ENCODE peak calls at places on chromosomes 2 and 18, in eight cellular contexts. D is A549, Q is H1, G is stomach, W is transverse colon, C is ovary, M is K562, R is tibial nerve. P is an unnamed sample.

GRCh38 chr2:108363048-108363899 is 14.5 kb upstream of the SULT1C4 start:
- DNase-seq in C (no peak), G (no peak), M (no peak), Q (no peak), W (no peak), R (no peak), D (no peak), P (no peak)

GRCh38 chr2:68119504-68119903 is 38.2 kb upstream of the PNO1 start:
- DNase-seq in W (no peak), R (no peak), M (no peak), D (no peak), G (no peak), C (no peak), Q (no peak), P (no peak)

GRCh38 chr2:119721043-119721442 is 38.7 kb upstream of the PTPN4 start:
- DNase-seq in M (no peak), Q (no peak), C (no peak), R (no peak), D (no peak), G (no peak), W (no peak), P (no peak)

GRCh38 chr2:169822785-169823392 is 1.8 kb downstream of the METTL5 start:
- DNase-seq in M (peak), Q (no peak), D (no peak), C (no peak), R (no peak), G (no peak), W (no peak), P (no peak)

GRCh38 chr2:53826587-53827397 is 33.0 kb downstream of the GPR75 start:
- DNase-seq in D (no peak), R (peak), C (no peak), G (no peak), M (no peak), W (no peak), Q (no peak), P (no peak)

GRCh38 chr2:45946023-45946422 is 294.5 kb downstream of the PRKCE start:
- DNase-seq in C (no peak), G (peak), Q (no peak), W (no peak), R (no peak), D (no peak), M (no peak), P (no peak)

GRCh38 chr18:52903858-52904257 is 563.9 kb downstream of the DCC start:
- DNase-seq in Q (no peak), D (peak), R (peak), C (no peak), M (peak), G (peak), W (peak), P (no peak)

GRCh38 chr18:9147440-9148238 is 11.1 kb downstream of the ANKRD12 start:
- DNase-seq in Q (no peak), C (no peak), D (peak), M (peak), R (peak), W (peak), G (no peak), P (no peak)

GRCh38 chr2:231399853-231400667 is 4.5 kb downstream of the B3GNT7 start:
- DNase-seq in R (no peak), C (peak), D (peak), G (peak), W (no peak), Q (no peak), M (no peak), P (no peak)

DNA sequence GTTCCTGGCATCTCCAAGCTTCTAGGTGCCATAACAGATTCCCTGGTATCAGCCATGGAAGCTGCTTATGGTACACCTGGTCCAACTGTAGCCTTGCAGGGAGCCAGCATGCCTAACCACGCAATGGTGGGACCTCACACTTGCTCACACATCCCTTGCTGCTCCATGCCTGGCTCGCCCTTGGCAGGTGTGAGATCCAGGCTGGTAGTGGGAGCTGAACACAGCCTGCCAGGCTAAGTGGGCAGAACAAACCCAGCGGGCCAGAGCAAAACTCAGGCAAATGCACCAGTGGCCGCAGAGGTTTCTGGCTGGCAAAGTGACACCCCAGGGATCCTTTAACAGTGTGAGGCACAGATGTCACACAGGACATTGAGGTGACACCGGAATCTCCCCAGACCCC is 185.8 kb downstream of the NDUFA10 start:
- DNase-seq in G (no peak), M (no peak), R (no peak), W (no peak), D (no peak), C (no peak), Q (no peak), P (no peak)
- TF ChIP-seq EP300 in G (no peak), M (no peak), R (no peak), W (no peak), D (no peak), C (no peak), Q (no peak), P (no peak)

GRCh38 chr18:34493099-34493544 is 217.0 kb upstream of the DTNA start:
- DNase-seq in W (peak), C (peak), M (no peak), D (no peak), Q (peak), G (peak), R (peak), P (peak)

GRCh38 chr18:34494359-34494696 is 215.8 kb upstream of the DTNA start:
- DNase-seq in M (no peak), C (no peak), W (no peak), Q (no peak), G (no peak), R (no peak), D (no peak), P (no peak)

GRCh38 chr18:34492652-34493051 is 217.4 kb upstream of the DTNA start:
- DNase-seq in W (no peak), D (no peak), Q (no peak), M (no peak), G (no peak), C (no peak), R (no peak), P (no peak)

GRCh38 chr18:34493566-34494358 is 216.3 kb upstream of the DTNA start:
- DNase-seq in G (no peak), R (no peak), M (no peak), D (no peak), C (no peak), W (no peak), Q (no peak), P (no peak)

DNA sequence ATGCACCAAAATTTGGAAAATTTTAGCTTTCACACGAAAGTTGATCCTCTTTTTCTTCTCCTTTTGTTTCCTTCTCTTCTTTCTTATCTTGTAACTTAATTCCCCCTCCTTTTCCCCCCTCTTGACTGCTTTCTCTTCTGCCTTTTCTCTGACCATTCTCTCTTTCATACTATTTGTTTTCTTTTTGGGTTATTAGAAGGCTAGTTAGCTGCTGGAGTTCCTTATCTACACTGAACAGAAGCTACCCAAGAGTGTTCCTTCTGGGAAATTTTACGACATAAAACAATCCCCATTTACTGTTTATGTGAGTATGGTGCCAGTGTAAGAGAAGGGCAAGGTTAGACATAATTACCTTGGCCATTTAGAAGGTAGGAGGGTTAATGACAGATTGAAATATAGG is 218.4 kb upstream of the DTNA start:
- DNase-seq in W (no peak), M (no peak), D (no peak), G (no peak), C (no peak), Q (no peak), R (no peak), P (no peak)
- TF ChIP-seq EP300 in W (no peak), M (no peak), D (no peak), G (no peak), C (no peak), Q (no peak), R (no peak), P (no peak)

GRCh38 chr18:62164855-62165487 is 21.9 kb downstream of the PIGN start:
- DNase-seq in M (peak), Q (no peak), D (no peak), W (no peak), C (no peak), R (no peak), G (no peak), P (no peak)

GRCh38 chr18:62170857-62171256 is 16.0 kb downstream of the PIGN start:
- DNase-seq in Q (no peak), D (no peak), C (no peak), M (peak), W (no peak), G (no peak), R (no peak), P (no peak)

GRCh38 chr18:62164296-62164695 is 22.6 kb downstream of the PIGN start:
- DNase-seq in M (no peak), C (no peak), D (no peak), W (no peak), R (no peak), G (no peak), Q (no peak), P (no peak)

DNA sequence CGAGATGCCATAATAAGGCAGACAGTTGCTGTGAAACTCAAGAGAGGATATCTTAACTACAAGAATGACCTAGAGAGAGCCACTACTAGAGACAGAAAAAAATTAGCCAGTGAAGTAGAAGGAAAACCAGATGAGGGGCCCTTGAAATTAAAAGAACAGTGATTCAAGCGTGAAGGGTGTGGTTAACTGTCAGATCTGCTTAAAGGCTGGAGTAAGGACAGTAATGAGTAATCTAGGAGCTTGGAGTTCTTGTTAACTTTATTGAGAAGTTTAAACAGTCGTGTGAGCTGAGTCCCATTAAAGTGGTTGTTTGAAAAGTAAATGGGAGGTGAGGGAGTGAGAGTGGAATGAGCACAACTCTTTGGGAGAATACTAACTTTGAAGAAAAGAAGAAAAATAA is 21.3 kb downstream of the PIGN start:
- DNase-seq in R (no peak), W (no peak), G (no peak), D (no peak), Q (no peak), M (no peak), C (no peak), P (no peak)
- TF ChIP-seq EP300 in R (no peak), W (no peak), G (no peak), D (no peak), Q (no peak), M (no peak), C (no peak), P (no peak)

GRCh38 chr2:176753752-176754474 is 458.7 kb upstream of the HNRNPA3 start:
- DNase-seq in W (no peak), M (no peak), R (no peak), G (no peak), D (no peak), Q (no peak), C (no peak), P (peak)

GRCh38 chr2:176751314-176751713 is 461.3 kb upstream of the HNRNPA3 start:
- DNase-seq in W (no peak), C (no peak), D (no peak), R (no peak), G (no peak), Q (no peak), M (no peak), P (no peak)

GRCh38 chr2:176751828-176752227 is 460.8 kb upstream of the HNRNPA3 start:
- DNase-seq in M (no peak), D (no peak), G (no peak), C (no peak), Q (no peak), R (no peak), W (no peak), P (no peak)

GRCh38 chr2:176753205-176753604 is 459.4 kb upstream of the HNRNPA3 start:
- DNase-seq in Q (no peak), C (no peak), W (no peak), D (no peak), G (no peak), M (no peak), R (no peak), P (no peak)

GRCh38 chr2:176752295-176752694 is 460.3 kb upstream of the HNRNPA3 start:
- DNase-seq in D (no peak), C (no peak), R (no peak), Q (no peak), M (no peak), G (no peak), W (no peak), P (no peak)
- TF ChIP-seq EP300 in D (no peak), C (no peak), R (no peak), Q (no peak), M (no peak), G (no peak), W (no peak), P (no peak)

GRCh38 chr2:888211-888801 is 62.3 kb upstream of the SNTG2 start:
- DNase-seq in R (peak), C (no peak), Q (no peak), M (no peak), D (no peak), G (no peak), W (no peak), P (no peak)

GRCh38 chr2:888906-889566 is 61.6 kb upstream of the SNTG2 start:
- DNase-seq in W (no peak), R (no peak), G (no peak), Q (no peak), D (no peak), M (no peak), C (no peak), P (no peak)

GRCh38 chr2:892401-892800 is 58.2 kb upstream of the SNTG2 start:
- DNase-seq in M (no peak), G (no peak), D (no peak), C (no peak), Q (no peak), R (no peak), W (no peak), P (no peak)

GRCh38 chr2:890791-891190 is 59.9 kb upstream of the SNTG2 start:
- DNase-seq in R (no peak), Q (no peak), M (no peak), D (no peak), G (no peak), C (no peak), W (no peak), P (no peak)

DNA sequence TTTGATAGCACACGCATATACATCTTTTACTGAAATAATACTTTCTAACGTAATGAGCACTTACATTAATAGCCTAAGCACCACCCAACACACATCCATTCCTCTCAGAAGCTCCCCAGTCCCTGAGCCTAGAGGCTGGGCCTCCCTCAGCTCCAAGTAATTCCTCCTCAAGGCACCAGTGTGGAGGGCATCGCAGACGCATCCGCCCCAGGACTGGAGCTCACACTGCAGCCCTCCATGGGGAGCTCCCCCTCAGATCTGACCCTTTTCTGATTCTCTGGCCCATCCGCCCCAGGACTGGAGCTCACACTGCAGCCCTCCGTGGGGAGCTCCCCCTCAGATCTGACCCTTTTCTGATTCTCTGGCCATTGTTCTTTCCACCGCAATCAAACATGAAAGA is 60.4 kb upstream of the SNTG2 start:
- DNase-seq in D (no peak), G (no peak), M (no peak), R (no peak), Q (no peak), W (no peak), C (no peak), P (no peak)
- TF ChIP-seq EP300 in D (no peak), G (no peak), M (no peak), R (no peak), Q (no peak), W (no peak), C (no peak), P (no peak)

GRCh38 chr2:140659293-140659692 is 1471.5 kb downstream of the LRP1B start:
- DNase-seq in D (no peak), M (no peak), G (no peak), C (no peak), Q (no peak), W (no peak), R (no peak), P (no peak)

GRCh38 chr2:140650825-140651224 is 1480.0 kb downstream of the LRP1B start:
- DNase-seq in M (no peak), R (no peak), Q (no peak), W (no peak), D (no peak), G (no peak), C (no peak), P (no peak)

GRCh38 chr2:140657657-140658056 is 1473.2 kb downstream of the LRP1B start:
- DNase-seq in G (no peak), D (no peak), C (no peak), W (no peak), Q (no peak), M (no peak), R (no peak), P (no peak)

GRCh38 chr2:140658766-140659165 is 1472.0 kb downstream of the LRP1B start:
- DNase-seq in G (no peak), Q (no peak), R (no peak), D (no peak), W (no peak), C (no peak), M (no peak), P (no peak)

DNA sequence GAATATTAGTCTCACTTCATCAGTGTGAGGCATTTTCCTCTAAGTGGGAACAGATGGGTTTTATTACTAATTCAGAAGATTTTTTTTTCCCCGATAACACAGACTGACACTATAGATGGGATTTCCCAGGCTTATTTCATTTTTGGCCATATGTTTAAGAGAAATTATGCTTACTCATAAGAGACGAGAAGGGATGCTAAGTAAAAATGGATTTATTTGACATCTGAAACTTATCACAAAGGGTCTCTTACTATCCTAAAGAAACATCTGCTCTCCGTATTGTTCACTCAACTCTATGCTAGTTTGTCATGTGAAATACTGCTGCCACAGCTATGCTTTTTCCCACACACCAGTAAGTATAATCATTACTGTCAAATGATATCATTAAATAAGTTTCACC is 1476.3 kb downstream of the LRP1B start:
- DNase-seq in D (no peak), G (no peak), M (no peak), Q (no peak), C (no peak), W (no peak), R (no peak), P (no peak)
- TF ChIP-seq EP300 in D (no peak), G (no peak), M (no peak), Q (no peak), C (no peak), W (no peak), R (no peak), P (no peak)

GRCh38 chr2:80078290-80079036 is 226.1 kb downstream of the LRRTM1 start:
- DNase-seq in W (no peak), R (no peak), M (peak), G (no peak), Q (no peak), C (no peak), D (no peak), P (no peak)
- TF ChIP-seq EP300 in W (no peak), R (no peak), M (peak), G (no peak), Q (no peak), C (no peak), D (no peak), P (no peak)

DNA sequence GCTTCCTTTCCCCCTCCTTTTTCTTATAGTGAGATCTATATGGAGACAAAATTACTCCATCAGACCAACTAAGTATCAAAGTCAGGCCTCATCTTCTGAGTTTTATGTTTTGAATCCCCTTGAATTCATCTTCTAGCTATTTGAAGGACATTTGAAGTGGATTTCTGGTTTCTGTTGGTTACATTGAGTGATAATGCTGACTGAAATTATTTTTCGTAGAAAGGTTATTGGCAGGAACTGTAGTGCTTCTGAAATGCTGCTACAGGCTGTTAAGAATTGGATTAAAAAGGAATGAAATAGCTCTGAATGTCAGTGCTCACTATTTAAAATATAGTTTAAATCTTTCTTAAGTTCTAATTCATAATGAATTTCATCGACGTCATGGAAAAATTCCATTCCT is 361.0 kb upstream of the TMEFF2 start:
- DNase-seq in D (no peak), Q (no peak), G (no peak), M (no peak), C (no peak), W (no peak), R (no peak), P (no peak)
- TF ChIP-seq EP300 in D (no peak), Q (no peak), G (no peak), M (no peak), C (no peak), W (no peak), R (no peak), P (no peak)

GRCh38 chr2:61707984-61708852 is 145.6 kb downstream of the FAM161A start:
- DNase-seq in W (no peak), G (peak), R (no peak), M (peak), Q (no peak), D (peak), C (no peak), P (no peak)
- TF ChIP-seq EP300 in W (no peak), G (no peak), R (no peak), M (no peak), Q (no peak), D (no peak), C (no peak), P (no peak)

DNA sequence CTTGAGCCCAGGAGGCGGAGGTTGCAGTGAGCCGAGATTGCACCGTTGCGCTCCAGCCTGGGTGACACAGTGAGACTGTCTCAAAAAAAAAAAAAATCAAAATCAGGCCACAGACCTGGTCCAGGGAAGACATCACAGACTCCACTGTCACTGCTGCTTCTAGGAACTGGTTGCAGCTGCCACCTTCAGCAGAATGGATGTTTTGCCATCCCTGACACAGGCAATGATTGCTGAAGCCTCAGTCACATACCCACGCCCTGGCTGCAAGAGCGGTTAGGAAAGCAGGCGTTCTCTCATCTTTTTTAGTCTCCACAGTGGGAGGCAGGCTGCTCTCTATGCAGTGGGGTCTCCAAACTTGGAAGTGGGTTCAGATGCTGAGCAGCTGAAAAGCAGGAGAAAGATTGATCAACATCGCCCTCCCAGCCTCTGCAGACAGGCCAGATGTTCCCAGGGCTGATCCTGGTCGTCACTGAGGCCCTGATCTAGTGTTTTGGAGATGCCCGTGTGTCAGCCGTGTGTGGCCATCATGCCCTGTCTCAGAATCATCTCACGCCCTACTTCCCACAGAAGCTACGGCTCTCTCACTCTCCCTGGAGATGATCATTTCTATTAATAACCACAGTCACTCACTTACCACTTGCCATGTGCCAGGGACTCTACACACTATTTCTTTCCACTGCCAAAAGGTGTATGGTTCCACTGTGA is 91.8 kb downstream of the PLB1 start:
- DNase-seq in W (no peak), Q (no peak), M (no peak), C (no peak), D (no peak), R (no peak), G (no peak), P (no peak)
- TF ChIP-seq EP300 in W (no peak), Q (no peak), M (no peak), C (no peak), D (no peak), R (no peak), G (no peak), P (no peak)

P was measured in suprapubic skin.